ENCODE peak calls at places on chromosomes 16 and 17, in ten cellular contexts. G, U, I, Z, L, D, O, Y, T and K are unnamed samples. For H3K36me3, the result is how much of the 10 kb centered on the place peaks cover.

GRCh38 chr16:48317614-48318013 is 67.6 kb downstream of the SIAH1 start:
- DNase-seq in Y (no peak), D (no peak), I (no peak), U (no peak), G (no peak), T (no peak), Z (no peak), L (peak), O (no peak), K (peak)

GRCh38 chr17:82463391-82463790 is 4.8 kb downstream of the NARF start:
- DNase-seq in L (no peak), D (no peak), O (no peak), Y (no peak), U (no peak), Z (no peak), G (no peak), T (no peak), I (no peak), K (no peak)

GRCh38 chr16:85216522-85217375 is 104.5 kb upstream of the CIBAR2 start:
- DNase-seq in U (no peak), T (no peak), G (no peak), Z (no peak), Y (no peak), O (no peak), D (no peak), I (no peak), L (no peak), K (no peak)

GRCh38 chr16:31202402-31203385 is at the start of gene PYCARD:
- DNase-seq in D (no peak), G (peak), L (peak), T (peak), Z (peak), O (peak), Y (peak), U (peak), I (peak), K (no peak)

GRCh38 chr16:50881331-50881830 is 139.5 kb downstream of the CYLD start:
- DNase-seq in Z (no peak), G (no peak), U (peak), D (no peak), I (no peak), Y (peak), O (peak), L (no peak), T (no peak), K (no peak)

GRCh38 chr16:27308792-27309191 is 5.0 kb upstream of the IL4R start:
- DNase-seq in D (no peak), O (no peak), Y (no peak), U (no peak), T (no peak), Z (no peak), G (no peak), L (no peak), I (no peak), K (no peak)

GRCh38 chr17:39979865-39980401 is 674 bp upstream of the PSMD3 start:
- DNase-seq in O (no peak), D (no peak), U (peak), Y (peak), L (peak), Z (peak), I (no peak), G (peak), T (no peak), K (no peak)

GRCh38 chr16:57027067-57027466 is 37.7 kb downstream of the NLRC5 start:
- DNase-seq in Y (no peak), T (no peak), L (no peak), G (no peak), D (no peak), I (no peak), Z (no peak), O (no peak), U (no peak), K (no peak)

GRCh38 chr17:58660621-58661020 is 31.2 kb downstream of the TEX14 start:
- DNase-seq in I (no peak), O (no peak), T (no peak), D (no peak), Z (no peak), Y (no peak), G (no peak), U (no peak), L (no peak), K (no peak)

GRCh38 chr16:69562818-69563217 is 2.9 kb upstream of the NFAT5 start:
- DNase-seq in O (no peak), U (no peak), D (no peak), Z (no peak), T (no peak), L (no peak), G (no peak), I (no peak), Y (no peak), K (no peak)

GRCh38 chr16:4010225-4011158 is 105.8 kb downstream of the ADCY9 start:
- DNase-seq in O (no peak), Z (no peak), L (no peak), D (no peak), I (no peak), U (no peak), T (no peak), Y (no peak), G (no peak), K (no peak)

GRCh38 chr16:10616744-10617640 is 36.6 kb upstream of the EMP2 start:
- DNase-seq in G (no peak), D (no peak), Y (peak), T (peak), Z (no peak), L (no peak), O (peak), U (peak), I (peak), K (no peak)

GRCh38 chr17:77829871-77830799 is 128.4 kb upstream of the TNRC6C start:
- DNase-seq in I (peak), U (peak), D (no peak), L (peak), O (no peak), Y (peak), G (no peak), Z (no peak), T (peak), K (no peak)

GRCh38 chr16:88489163-88489721 is 36.2 kb downstream of the ZFPM1 start:
- DNase-seq in Y (peak), Z (no peak), T (no peak), O (no peak), U (no peak), L (no peak), G (no peak), D (no peak), I (no peak), K (no peak)

GRCh38 chr16:27448531-27449433 is 46.8 kb downstream of the IL21R start:
- DNase-seq in Z (no peak), T (no peak), O (no peak), L (no peak), G (no peak), I (no peak), D (no peak), Y (no peak), U (no peak), K (no peak)

GRCh38 chr17:47423406-47424295 is 99.9 kb downstream of the EFCAB13 start:
- DNase-seq in D (no peak), T (peak), O (peak), G (no peak), L (peak), U (peak), Z (no peak), I (peak), Y (peak), K (no peak)

GRCh38 chr17:19317359-19318095 is 45.0 kb downstream of the B9D1 start:
- DNase-seq in L (peak), O (peak), T (peak), Z (no peak), G (peak), U (peak), I (peak), D (no peak), Y (peak), K (peak)

GRCh38 chr16:7021653-7022275 is 310.9 kb upstream of the RBFOX1 start:
- DNase-seq in L (no peak), Z (no peak), G (no peak), U (no peak), O (no peak), D (no peak), I (no peak), Y (no peak), T (no peak), K (no peak)

GRCh38 chr17:57567278-57567677 is 177.8 kb downstream of the CCDC182 start:
- DNase-seq in D (no peak), Y (no peak), T (no peak), U (no peak), G (no peak), I (peak), O (no peak), Z (no peak), L (no peak), K (no peak)

GRCh38 chr17:48611213-48611612 is 396 bp upstream of the HOXB7 start:
- DNase-seq in O (no peak), T (peak), L (peak), Z (no peak), G (peak), I (no peak), U (no peak), D (no peak), Y (no peak), K (no peak)
- H3K36me3 ChIP-seq in O (under half), T (under half), L (under half), Z (under half), G (under half), I (under half), U (under half), D (under half), Y (under half), K (under half)

GRCh38 chr17:12041316-12041715 is 20.6 kb downstream of the MAP2K4 start:
- DNase-seq in L (peak), G (no peak), O (no peak), I (no peak), U (no peak), T (no peak), Z (no peak), Y (no peak), D (no peak), K (peak)
- H3K4me3 ChIP-seq in L (no peak), G (no peak), O (no peak), I (no peak), U (no peak), T (no peak), Z (no peak), Y (no peak), D (no peak), K (no peak)

GRCh38 chr17:80388175-80388574 is 26.8 kb upstream of the ENDOV start:
- DNase-seq in G (no peak), L (no peak), I (no peak), T (no peak), Z (no peak), U (peak), O (no peak), Y (no peak), D (no peak), K (no peak)
- H3K36me3 ChIP-seq in G (under half), L (half or more), I (half or more), T (under half), Z (half or more), U (half or more), O (under half), Y (under half), D (half or more), K (under half)

GRCh38 chr16:23182206-23182674 is 305 bp upstream of the SCNN1G start:
- DNase-seq in L (peak), Z (peak), G (peak), I (peak), Y (peak), D (no peak), O (peak), U (peak), T (peak), K (peak)
- H3K4me3 ChIP-seq in L (peak), Z (no peak), G (no peak), I (peak), Y (no peak), D (peak), O (peak), U (no peak), T (peak), K (no peak)

DNA sequence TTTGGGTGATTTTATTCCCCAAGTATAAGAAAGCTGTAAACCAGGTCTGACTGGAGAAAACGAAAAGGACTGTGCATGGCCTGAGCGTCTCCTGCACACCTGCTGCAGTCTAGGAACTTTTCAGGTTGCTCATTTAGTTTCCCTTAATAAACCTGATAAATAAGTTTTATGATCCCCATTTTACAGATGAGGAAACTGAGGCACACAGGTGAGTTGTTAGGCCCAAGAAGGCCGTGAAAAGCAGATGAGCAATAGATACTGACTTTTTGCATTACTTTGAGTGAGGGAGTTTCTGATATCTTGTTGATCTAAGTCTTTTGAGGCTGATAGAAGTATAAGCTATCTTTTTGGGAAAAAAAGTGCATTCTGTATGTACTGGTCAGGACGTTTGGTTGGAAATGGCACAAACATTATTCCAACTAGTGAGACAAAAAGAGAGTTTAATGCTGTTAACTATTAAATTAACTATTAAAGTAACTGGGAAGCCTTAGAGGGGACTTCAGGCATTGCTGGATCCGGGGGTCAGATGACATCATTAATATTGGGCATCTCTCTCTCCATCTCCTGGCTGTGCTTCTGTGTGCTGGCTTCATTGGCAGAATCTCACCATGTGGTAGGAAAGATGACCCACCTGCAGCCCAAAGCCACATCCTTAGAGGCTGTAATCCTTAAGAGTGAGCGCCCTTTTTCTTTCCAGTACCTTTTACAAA is 163.4 kb downstream of the CMIP start:
- DNase-seq in U (no peak), I (no peak), T (no peak), D (no peak), L (no peak), G (peak), O (no peak), Y (no peak), Z (no peak), K (no peak)
- H3K36me3 ChIP-seq in U (under half), I (under half), T (under half), D (under half), L (under half), G (under half), O (under half), Y (under half), Z (under half), K (under half)

DNA sequence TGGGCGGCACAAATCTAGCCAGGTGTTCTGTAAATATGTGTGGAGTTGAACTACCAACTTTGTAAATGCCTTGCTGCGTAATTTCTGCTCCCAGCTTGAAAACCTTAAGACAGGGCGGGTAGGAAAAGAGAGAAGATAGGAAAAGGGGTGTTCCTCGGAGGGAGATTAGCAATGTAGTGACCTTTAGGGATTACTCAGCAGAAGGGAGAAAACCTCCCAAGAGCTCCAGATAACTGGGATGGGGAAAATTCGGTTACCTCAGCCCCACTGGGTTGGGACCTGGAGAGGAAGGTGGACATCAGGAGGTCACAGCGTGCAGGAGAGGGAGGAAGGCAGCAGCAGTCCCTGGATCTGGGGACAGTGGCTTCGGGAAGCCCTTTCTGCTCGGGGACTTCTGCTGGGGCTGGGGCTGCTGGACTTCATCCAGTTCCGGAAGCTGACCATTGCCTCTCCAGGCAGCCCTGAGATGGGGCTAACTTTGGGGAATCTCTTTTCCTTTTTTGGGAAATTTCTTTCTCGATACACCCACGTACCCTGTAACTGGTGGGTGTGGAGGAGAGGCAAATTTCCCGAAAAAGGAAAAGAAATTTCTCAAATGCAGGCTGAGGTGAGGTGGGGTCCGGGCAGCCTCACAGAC is 39.2 kb downstream of the MPRIP start:
- DNase-seq in O (no peak), D (no peak), G (no peak), T (peak), Y (no peak), L (no peak), Z (no peak), I (no peak), U (no peak), K (no peak)
- H3K4me3 ChIP-seq in O (no peak), D (no peak), G (no peak), T (no peak), Y (no peak), L (no peak), Z (no peak), I (no peak), U (no peak), K (no peak)

DNA sequence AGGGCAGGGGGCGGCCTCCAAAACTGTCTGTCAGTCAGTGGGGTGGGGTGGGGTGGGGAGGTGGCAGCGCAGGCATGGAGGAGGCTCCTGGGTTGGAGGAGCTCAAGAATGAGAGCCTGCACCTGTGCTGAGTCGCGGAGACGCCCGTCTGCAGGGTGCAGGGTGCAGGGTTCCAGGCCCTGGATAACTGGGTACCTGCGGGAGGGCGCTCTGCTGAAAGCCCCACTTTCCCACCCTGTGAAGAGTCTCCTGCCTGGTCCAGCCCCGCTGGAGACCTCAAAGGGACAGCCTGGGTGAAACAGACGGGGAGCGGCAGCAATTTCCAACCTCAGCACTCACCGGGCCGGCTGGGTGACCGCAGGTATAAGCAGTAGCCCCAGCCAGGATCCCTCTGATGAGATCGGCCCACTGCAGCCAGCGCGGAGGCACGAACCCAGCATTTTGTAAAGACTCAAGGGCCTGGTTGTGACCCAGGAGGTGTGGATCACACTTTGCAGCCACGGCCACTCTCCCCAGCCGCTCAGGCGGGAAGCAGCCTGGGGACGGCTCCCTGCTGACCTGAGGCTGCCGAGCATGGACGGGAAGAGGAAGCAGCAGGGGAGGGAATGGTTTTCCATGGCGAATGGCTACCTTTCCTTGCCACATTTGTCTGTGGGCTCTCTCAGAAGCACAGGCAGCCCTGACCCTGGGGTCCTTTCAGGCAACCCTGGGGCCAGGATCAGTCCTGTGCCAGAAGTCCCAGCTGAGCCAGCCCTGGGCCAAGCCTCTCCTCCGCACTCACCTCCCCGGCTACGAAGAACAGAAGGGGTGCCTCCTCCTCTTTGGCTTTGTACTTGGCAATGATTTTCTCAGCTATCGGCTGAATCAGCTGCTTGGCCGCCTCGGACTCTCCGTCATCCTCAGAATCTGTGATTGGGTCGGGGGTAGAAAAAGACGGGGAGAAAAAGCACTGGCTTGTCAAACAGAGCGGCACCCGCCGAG is 21.0 kb downstream of the MRM3 start:
- DNase-seq in D (no peak), G (no peak), T (peak), O (no peak), L (no peak), Y (no peak), I (no peak), Z (no peak), U (no peak), K (no peak)
- H3K36me3 ChIP-seq in D (half or more), G (under half), T (under half), O (under half), L (under half), Y (under half), I (under half), Z (under half), U (half or more), K (under half)

GRCh38 chr17:55237826-55238196 is 26.9 kb upstream of the HLF start:
- DNase-seq in Y (no peak), T (no peak), L (no peak), U (no peak), G (no peak), D (no peak), O (no peak), I (no peak), Z (no peak), K (no peak)
- H3K4me3 ChIP-seq in Y (no peak), T (peak), L (no peak), U (peak), G (no peak), D (peak), O (peak), I (peak), Z (peak), K (peak)